ENCODE peak calls at places on chromosomes 16 and 17, in six cellular contexts. A is neural progenitor cell, G is cardiac fibroblast, Q is heart right ventricle, Y is uterus, E is right atrium auricular region. H is an unnamed sample.

GRCh38 chr16:74999683-75000480 is 1.1 kb downstream of the ZNRF1 start:
- DNase-seq in A (peak), G (peak), Q (peak), Y (peak), E (peak), H (peak)

GRCh38 chr17:74521701-74522201 is 9.5 kb downstream of the CD300LB start:
- DNase-seq in A (no peak), G (no peak), Q (no peak), Y (no peak), E (peak), H (no peak)

GRCh38 chr17:38741853-38742421 is 6.2 kb downstream of the PCGF2 start:
- DNase-seq in A (no peak), G (peak), Q (peak), Y (no peak), E (no peak), H (no peak)

GRCh38 chr16:71540-72341 is 690 bp downstream of the RHBDF1 start:
- DNase-seq in A (peak), G (peak), Q (peak), Y (peak), E (peak), H (peak)

GRCh38 chr16:6023449-6023848 is 925.9 kb upstream of the EEF2KMT start:
- DNase-seq in A (no peak), G (no peak), Q (no peak), Y (no peak), E (no peak), H (no peak)

GRCh38 chr17:14308636-14308964 is 7.7 kb downstream of the HS3ST3B1 start:
- DNase-seq in A (no peak), G (no peak), Q (no peak), Y (no peak), E (no peak), H (no peak)

GRCh38 chr16:68345351-68345810 is 34.6 kb downstream of the PRMT7 start:
- DNase-seq in A (no peak), G (no peak), Q (peak), Y (no peak), E (no peak), H (no peak)

GRCh38 chr17:42246515-42246914 is 29.7 kb downstream of the STAT5B start:
- DNase-seq in A (no peak), G (no peak), Q (no peak), Y (no peak), E (no peak), H (no peak)

GRCh38 chr17:49708515-49709161 is 874 bp upstream of the SLC35B1 start:
- DNase-seq in A (peak), G (peak), Q (no peak), Y (peak), E (no peak), H (no peak)

GRCh38 chr17:43360376-43360738 is 38.4 kb upstream of the ARL4D start:
- DNase-seq in A (no peak), G (peak), Q (peak), Y (peak), E (peak), H (no peak)

GRCh38 chr17:50883850-50884291 is 17.7 kb upstream of the TOB1 start:
- DNase-seq in A (no peak), G (no peak), Q (no peak), Y (no peak), E (no peak), H (no peak)

GRCh38 chr17:64092111-64092510 is 37.8 kb downstream of the ERN1 start:
- DNase-seq in A (no peak), G (no peak), Q (no peak), Y (no peak), E (no peak), H (no peak)
- TF ChIP-seq CTCF in A (no peak), G (no peak), Q (no peak), Y (no peak), E (no peak), H (no peak)

GRCh38 chr17:11803226-11803625 is 194.0 kb downstream of the ZNF18 start:
- DNase-seq in A (peak), G (no peak), Q (no peak), Y (no peak), E (no peak), H (no peak)

GRCh38 chr17:11795906-11796305 is 197.6 kb downstream of the DNAH9 start:
- DNase-seq in A (no peak), G (no peak), Q (no peak), Y (no peak), E (no peak), H (no peak)

GRCh38 chr17:11803635-11804034 is 193.6 kb downstream of the ZNF18 start:
- DNase-seq in A (peak), G (no peak), Q (no peak), Y (no peak), E (no peak), H (no peak)

GRCh38 chr17:11797803-11798202 is 199.5 kb downstream of the ZNF18 start:
- DNase-seq in A (no peak), G (no peak), Q (no peak), Y (no peak), E (no peak), H (no peak)
- TF ChIP-seq CTCF in A (peak), G (peak), Q (no peak), Y (no peak), E (no peak), H (no peak)

DNA sequence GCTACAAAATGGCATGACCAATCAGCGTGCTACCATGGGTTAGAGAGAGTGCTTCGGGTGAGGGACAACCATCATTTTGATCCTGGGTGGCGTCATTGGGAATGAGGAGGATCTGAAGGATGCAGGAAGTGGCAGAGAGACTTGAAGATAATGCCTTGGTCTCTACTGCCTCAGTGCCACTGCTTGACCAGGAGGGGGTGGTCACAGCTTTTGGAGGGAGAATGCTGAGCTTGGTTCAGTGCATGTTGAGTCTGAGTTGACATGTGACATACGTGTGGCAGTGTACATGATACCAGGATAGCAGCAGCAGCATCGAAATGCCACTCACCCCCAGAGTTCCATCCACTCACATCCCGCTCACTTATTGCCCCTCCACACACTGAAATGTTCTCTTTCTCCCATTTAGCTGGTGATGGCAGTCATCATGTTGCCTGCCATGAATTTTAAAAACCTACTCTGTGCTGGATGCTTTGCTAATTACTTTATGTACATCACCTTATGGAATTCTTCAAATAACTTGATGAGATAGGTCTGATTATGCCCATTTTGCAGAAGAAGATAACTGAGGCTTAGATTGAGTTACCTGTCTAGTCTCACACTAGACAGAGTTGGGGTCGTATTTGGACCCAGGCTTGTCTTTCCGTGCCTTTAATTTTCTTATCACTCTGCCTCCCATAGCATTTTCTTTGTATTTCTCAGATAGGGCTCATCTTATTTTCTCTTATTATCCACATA is 36.7 kb downstream of the ARSG start:
- DNase-seq in A (no peak), G (no peak), Q (no peak), Y (no peak), E (no peak), H (no peak)
- TF ChIP-seq CTCF in A (peak), G (no peak), Q (no peak), Y (no peak), E (no peak), H (no peak)

GRCh38 chr17:10697092-10698081 is at the start of the genes ADPRM and SCO1:
- DNase-seq in A (peak), G (peak), Q (peak), Y (peak), E (peak), H (peak)
- TF ChIP-seq CTCF in A (peak), G (peak), Q (peak), Y (peak), E (peak), H (no peak)

GRCh38 chr17:16286009-16286946 is 67.0 kb downstream of the CENPV start:
- DNase-seq in A (peak), G (peak), Q (peak), Y (peak), E (peak), H (no peak)

GRCh38 chr17:16287563-16288027 is 65.7 kb downstream of the CENPV start:
- DNase-seq in A (no peak), G (peak), Q (no peak), Y (peak), E (no peak), H (no peak)

GRCh38 chr17:16283705-16284104 is 66.7 kb downstream of the PIGL start:
- DNase-seq in A (no peak), G (peak), Q (no peak), Y (no peak), E (no peak), H (no peak)

GRCh38 chr17:16286947-16287562 is 66.2 kb downstream of the CENPV start:
- DNase-seq in A (no peak), G (peak), Q (peak), Y (peak), E (no peak), H (no peak)

GRCh38 chr17:16285646-16286008 is 67.6 kb downstream of the CENPV start:
- DNase-seq in A (no peak), G (no peak), Q (no peak), Y (no peak), E (no peak), H (peak)
- TF ChIP-seq CTCF in A (peak), G (peak), Q (peak), Y (peak), E (peak), H (no peak)

GRCh38 chr16:73199214-73199613 is 151.3 kb upstream of the ZFHX3 start:
- DNase-seq in A (no peak), G (no peak), Q (no peak), Y (no peak), E (no peak), H (no peak)
- TF ChIP-seq CTCF in A (no peak), G (no peak), Q (no peak), Y (no peak), E (no peak), H (no peak)

DNA sequence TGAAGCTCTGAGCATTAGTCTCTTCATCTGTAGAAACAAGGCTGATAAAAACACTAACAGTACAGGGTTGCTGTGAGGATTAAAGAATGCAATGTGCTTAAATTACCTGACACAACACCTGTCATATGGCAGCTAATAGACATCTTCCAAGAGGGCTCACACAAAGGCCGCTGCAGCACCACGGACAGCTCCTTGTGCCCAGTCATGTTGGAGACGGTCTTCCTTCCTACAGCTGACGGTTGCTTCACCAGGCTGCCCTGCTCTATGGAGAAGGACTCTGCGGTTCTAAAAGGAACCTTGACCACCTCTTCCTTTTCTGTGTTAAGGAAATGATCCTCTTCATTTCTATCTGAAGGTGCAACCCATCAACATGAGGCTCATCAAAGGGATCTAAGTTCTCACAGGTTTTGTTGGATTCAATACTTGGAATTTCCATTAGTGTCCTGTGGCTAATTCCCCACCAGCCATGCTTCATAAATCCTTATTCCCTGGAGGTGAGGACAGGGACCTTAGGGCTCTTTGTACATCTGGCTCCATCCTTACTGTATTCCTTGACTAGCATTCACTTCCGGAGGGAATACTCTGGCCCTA is 138.9 kb upstream of the CES5A start:
- DNase-seq in A (peak), G (peak), Q (peak), Y (no peak), E (no peak), H (peak)
- TF ChIP-seq CTCF in A (no peak), G (no peak), Q (no peak), Y (no peak), E (no peak), H (no peak)